ENCODE peak calls at places on chromosomes 1 and 21, in six cellular contexts. One of them, this sample, is unnamed.

GRCh38 chr21:39913651-39914145 is 46.5 kb downstream of the PCP4 start:
- DNase-seq in fibroblast of the aortic adventitia: no peak
- DNase-seq in PC-9: no peak
- DNase-seq in K562: no peak
- DNase-seq in astrocyte of the spinal cord: no peak
- DNase-seq in upper lobe of right lung: no peak
- DNase-seq in this sample: no peak

GRCh38 chr1:61092643-61093042 is 10.3 kb downstream of the NFIA start:
- DNase-seq in fibroblast of the aortic adventitia: no peak
- DNase-seq in PC-9: no peak
- DNase-seq in K562: no peak
- DNase-seq in astrocyte of the spinal cord: no peak
- DNase-seq in upper lobe of right lung: no peak
- DNase-seq in this sample: no peak

GRCh38 chr1:10939654-10940450 is 72.6 kb upstream of the TARDBP start:
- DNase-seq in fibroblast of the aortic adventitia: no peak
- DNase-seq in PC-9: no peak
- DNase-seq in K562: peak
- DNase-seq in astrocyte of the spinal cord: peak
- DNase-seq in upper lobe of right lung: no peak
- DNase-seq in this sample: peak

GRCh38 chr1:214102907-214103306 is 115.1 kb downstream of the PROX1 start:
- DNase-seq in fibroblast of the aortic adventitia: peak
- DNase-seq in PC-9: peak
- DNase-seq in K562: no peak
- DNase-seq in astrocyte of the spinal cord: peak
- DNase-seq in upper lobe of right lung: no peak
- DNase-seq in this sample: no peak

GRCh38 chr1:23696335-23696989 is 4.9 kb downstream of the RPL11 start:
- DNase-seq in fibroblast of the aortic adventitia: peak
- DNase-seq in PC-9: no peak
- DNase-seq in K562: no peak
- DNase-seq in astrocyte of the spinal cord: no peak
- DNase-seq in upper lobe of right lung: no peak
- DNase-seq in this sample: no peak

GRCh38 chr1:58401991-58402390 is 144.5 kb downstream of the OMA1 start:
- DNase-seq in fibroblast of the aortic adventitia: no peak
- DNase-seq in PC-9: no peak
- DNase-seq in K562: no peak
- DNase-seq in astrocyte of the spinal cord: no peak
- DNase-seq in upper lobe of right lung: no peak
- DNase-seq in this sample: no peak

GRCh38 chr1:47584249-47584648 is 146.4 kb downstream of the FOXD2 start:
- DNase-seq in fibroblast of the aortic adventitia: no peak
- DNase-seq in PC-9: no peak
- DNase-seq in K562: no peak
- DNase-seq in astrocyte of the spinal cord: no peak
- DNase-seq in upper lobe of right lung: no peak
- DNase-seq in this sample: no peak

GRCh38 chr1:38114633-38115032 is 68.0 kb upstream of the POU3F1 start:
- DNase-seq in fibroblast of the aortic adventitia: no peak
- DNase-seq in PC-9: no peak
- DNase-seq in K562: no peak
- DNase-seq in astrocyte of the spinal cord: no peak
- DNase-seq in upper lobe of right lung: no peak
- DNase-seq in this sample: no peak

GRCh38 chr1:207070811-207071210 is 17.7 kb downstream of the PFKFB2 start:
- DNase-seq in fibroblast of the aortic adventitia: no peak
- DNase-seq in PC-9: no peak
- DNase-seq in K562: no peak
- DNase-seq in astrocyte of the spinal cord: no peak
- DNase-seq in upper lobe of right lung: no peak
- DNase-seq in this sample: peak

GRCh38 chr1:205504311-205505075 is at the start of gene CDK18:
- DNase-seq in fibroblast of the aortic adventitia: no peak
- DNase-seq in PC-9: peak
- DNase-seq in K562: no peak
- DNase-seq in astrocyte of the spinal cord: no peak
- DNase-seq in upper lobe of right lung: peak
- DNase-seq in this sample: peak

GRCh38 chr1:233132445-233132844 is 163.1 kb downstream of the PCNX2 start:
- DNase-seq in fibroblast of the aortic adventitia: no peak
- DNase-seq in PC-9: no peak
- DNase-seq in K562: no peak
- DNase-seq in astrocyte of the spinal cord: no peak
- DNase-seq in upper lobe of right lung: no peak
- DNase-seq in this sample: no peak

GRCh38 chr21:14982336-14982735 is 82.5 kb downstream of the NRIP1 start:
- DNase-seq in fibroblast of the aortic adventitia: no peak
- DNase-seq in PC-9: no peak
- DNase-seq in K562: no peak
- DNase-seq in astrocyte of the spinal cord: no peak
- DNase-seq in upper lobe of right lung: no peak
- DNase-seq in this sample: no peak

GRCh38 chr1:66758247-66758755 is 6.0 kb downstream of the DYNLT5 start:
- DNase-seq in fibroblast of the aortic adventitia: no peak
- DNase-seq in PC-9: no peak
- DNase-seq in K562: peak
- DNase-seq in astrocyte of the spinal cord: no peak
- DNase-seq in upper lobe of right lung: no peak
- DNase-seq in this sample: peak

GRCh38 chr1:43953361-43953760 is 6.6 kb downstream of the IPO13 start:
- DNase-seq in fibroblast of the aortic adventitia: no peak
- DNase-seq in PC-9: no peak
- DNase-seq in K562: no peak
- DNase-seq in astrocyte of the spinal cord: no peak
- DNase-seq in upper lobe of right lung: no peak
- DNase-seq in this sample: no peak

GRCh38 chr1:246000638-246001015 is 506.5 kb downstream of the SMYD3 start:
- DNase-seq in fibroblast of the aortic adventitia: no peak
- DNase-seq in PC-9: no peak
- DNase-seq in K562: no peak
- DNase-seq in astrocyte of the spinal cord: peak
- DNase-seq in upper lobe of right lung: no peak
- DNase-seq in this sample: no peak

GRCh38 chr1:228081578-228082259 is 789 bp upstream of the ARF1 start:
- DNase-seq in fibroblast of the aortic adventitia: no peak
- DNase-seq in PC-9: no peak
- DNase-seq in K562: peak
- DNase-seq in astrocyte of the spinal cord: no peak
- DNase-seq in upper lobe of right lung: peak
- DNase-seq in this sample: peak

GRCh38 chr1:173405758-173406344 is 71.3 kb upstream of the PRDX6 start:
- DNase-seq in fibroblast of the aortic adventitia: peak
- DNase-seq in PC-9: peak
- DNase-seq in K562: no peak
- DNase-seq in astrocyte of the spinal cord: peak
- DNase-seq in upper lobe of right lung: no peak
- DNase-seq in this sample: no peak

GRCh38 chr1:30675761-30676160 is 47.6 kb downstream of the MATN1 start:
- DNase-seq in fibroblast of the aortic adventitia: peak
- DNase-seq in PC-9: no peak
- DNase-seq in K562: no peak
- DNase-seq in astrocyte of the spinal cord: peak
- DNase-seq in upper lobe of right lung: no peak
- DNase-seq in this sample: no peak

GRCh38 chr1:183039985-183040447 is 16.8 kb downstream of the LAMC1 start:
- DNase-seq in fibroblast of the aortic adventitia: peak
- DNase-seq in PC-9: no peak
- DNase-seq in K562: no peak
- DNase-seq in astrocyte of the spinal cord: peak
- DNase-seq in upper lobe of right lung: no peak
- DNase-seq in this sample: peak

GRCh38 chr21:42721341-42721824 is 68.0 kb downstream of the PDE9A start:
- DNase-seq in fibroblast of the aortic adventitia: peak
- DNase-seq in PC-9: no peak
- DNase-seq in K562: no peak
- DNase-seq in astrocyte of the spinal cord: no peak
- DNase-seq in upper lobe of right lung: no peak
- DNase-seq in this sample: no peak

GRCh38 chr1:207028884-207029283 is 3.7 kb downstream of the C1orf116 start:
- DNase-seq in fibroblast of the aortic adventitia: no peak
- DNase-seq in PC-9: no peak
- DNase-seq in K562: no peak
- DNase-seq in astrocyte of the spinal cord: no peak
- DNase-seq in upper lobe of right lung: no peak
- DNase-seq in this sample: no peak

GRCh38 chr1:4396571-4396970 is 257.8 kb upstream of the AJAP1 start:
- DNase-seq in fibroblast of the aortic adventitia: no peak
- DNase-seq in PC-9: no peak
- DNase-seq in K562: no peak
- DNase-seq in astrocyte of the spinal cord: no peak
- DNase-seq in upper lobe of right lung: no peak
- DNase-seq in this sample: no peak

GRCh38 chr1:157369808-157370521 is 182.3 kb downstream of the FCRL5 start:
- DNase-seq in fibroblast of the aortic adventitia: peak
- DNase-seq in PC-9: peak
- DNase-seq in K562: peak
- DNase-seq in astrocyte of the spinal cord: peak
- DNase-seq in upper lobe of right lung: no peak
- DNase-seq in this sample: peak

GRCh38 chr1:184059887-184060286 is 8.4 kb downstream of the TSEN15 start:
- DNase-seq in fibroblast of the aortic adventitia: no peak
- DNase-seq in PC-9: no peak
- DNase-seq in K562: no peak
- DNase-seq in astrocyte of the spinal cord: no peak
- DNase-seq in upper lobe of right lung: no peak
- DNase-seq in this sample: no peak

GRCh38 chr21:27196651-27197050 is 229.8 kb upstream of the ADAMTS5 start:
- DNase-seq in fibroblast of the aortic adventitia: no peak
- DNase-seq in PC-9: no peak
- DNase-seq in K562: no peak
- DNase-seq in astrocyte of the spinal cord: no peak
- DNase-seq in upper lobe of right lung: no peak
- DNase-seq in this sample: no peak

GRCh38 chr21:33668180-33668579 is 25.9 kb downstream of the ITSN1 start:
- DNase-seq in fibroblast of the aortic adventitia: peak
- DNase-seq in PC-9: no peak
- DNase-seq in K562: peak
- DNase-seq in astrocyte of the spinal cord: no peak
- DNase-seq in upper lobe of right lung: no peak
- DNase-seq in this sample: no peak

GRCh38 chr1:39174400-39175081 is 30.0 kb upstream of the MACF1 start:
- DNase-seq in fibroblast of the aortic adventitia: no peak
- DNase-seq in PC-9: no peak
- DNase-seq in K562: no peak
- DNase-seq in astrocyte of the spinal cord: no peak
- DNase-seq in upper lobe of right lung: no peak
- DNase-seq in this sample: no peak

GRCh38 chr1:39170731-39171375 is 33.6 kb upstream of the MACF1 start:
- DNase-seq in fibroblast of the aortic adventitia: no peak
- DNase-seq in PC-9: no peak
- DNase-seq in K562: peak
- DNase-seq in astrocyte of the spinal cord: no peak
- DNase-seq in upper lobe of right lung: no peak
- DNase-seq in this sample: no peak

GRCh38 chr1:39173995-39174380 is 30.5 kb upstream of the MACF1 start:
- DNase-seq in fibroblast of the aortic adventitia: peak
- DNase-seq in PC-9: no peak
- DNase-seq in K562: no peak
- DNase-seq in astrocyte of the spinal cord: no peak
- DNase-seq in upper lobe of right lung: no peak
- DNase-seq in this sample: no peak

GRCh38 chr1:39177641-39178040 is 26.9 kb upstream of the MACF1 start:
- DNase-seq in fibroblast of the aortic adventitia: no peak
- DNase-seq in PC-9: no peak
- DNase-seq in K562: no peak
- DNase-seq in astrocyte of the spinal cord: no peak
- DNase-seq in upper lobe of right lung: no peak
- DNase-seq in this sample: no peak

GRCh38 chr1:39173119-39173994 is 31.1 kb upstream of the MACF1 start:
- DNase-seq in fibroblast of the aortic adventitia: peak
- DNase-seq in PC-9: no peak
- DNase-seq in K562: no peak
- DNase-seq in astrocyte of the spinal cord: no peak
- DNase-seq in upper lobe of right lung: no peak
- DNase-seq in this sample: no peak
- TF ChIP-seq CTCF in fibroblast of the aortic adventitia: peak
- TF ChIP-seq CTCF in PC-9: no peak
- TF ChIP-seq CTCF in K562: peak
- TF ChIP-seq CTCF in astrocyte of the spinal cord: peak
- TF ChIP-seq CTCF in upper lobe of right lung: no peak
- TF ChIP-seq CTCF in this sample: no peak

DNA sequence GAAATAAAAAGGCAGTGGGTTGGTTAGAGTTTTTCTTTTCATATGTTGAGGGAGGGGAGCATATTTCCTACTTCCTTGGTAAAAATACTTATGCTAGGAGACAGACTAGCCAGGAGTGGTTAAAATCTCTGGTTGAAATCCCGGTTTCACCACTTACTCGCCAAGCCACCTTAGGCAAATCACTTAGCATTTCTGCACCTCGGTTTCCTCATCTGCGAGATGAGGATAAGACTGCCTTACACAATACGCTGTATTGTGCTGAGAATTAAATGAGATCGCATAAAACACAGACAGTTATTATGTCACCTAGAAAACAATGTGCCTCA is 1.4 kb downstream of the IFFO2 start:
- DNase-seq in fibroblast of the aortic adventitia: no peak
- DNase-seq in PC-9: no peak
- DNase-seq in K562: no peak
- DNase-seq in astrocyte of the spinal cord: no peak
- DNase-seq in upper lobe of right lung: no peak
- DNase-seq in this sample: peak
- H3K4me3 ChIP-seq in fibroblast of the aortic adventitia: peak
- H3K4me3 ChIP-seq in PC-9: peak
- H3K4me3 ChIP-seq in K562: no peak
- H3K4me3 ChIP-seq in astrocyte of the spinal cord: peak
- H3K4me3 ChIP-seq in upper lobe of right lung: peak
- H3K4me3 ChIP-seq in this sample: peak

DNA sequence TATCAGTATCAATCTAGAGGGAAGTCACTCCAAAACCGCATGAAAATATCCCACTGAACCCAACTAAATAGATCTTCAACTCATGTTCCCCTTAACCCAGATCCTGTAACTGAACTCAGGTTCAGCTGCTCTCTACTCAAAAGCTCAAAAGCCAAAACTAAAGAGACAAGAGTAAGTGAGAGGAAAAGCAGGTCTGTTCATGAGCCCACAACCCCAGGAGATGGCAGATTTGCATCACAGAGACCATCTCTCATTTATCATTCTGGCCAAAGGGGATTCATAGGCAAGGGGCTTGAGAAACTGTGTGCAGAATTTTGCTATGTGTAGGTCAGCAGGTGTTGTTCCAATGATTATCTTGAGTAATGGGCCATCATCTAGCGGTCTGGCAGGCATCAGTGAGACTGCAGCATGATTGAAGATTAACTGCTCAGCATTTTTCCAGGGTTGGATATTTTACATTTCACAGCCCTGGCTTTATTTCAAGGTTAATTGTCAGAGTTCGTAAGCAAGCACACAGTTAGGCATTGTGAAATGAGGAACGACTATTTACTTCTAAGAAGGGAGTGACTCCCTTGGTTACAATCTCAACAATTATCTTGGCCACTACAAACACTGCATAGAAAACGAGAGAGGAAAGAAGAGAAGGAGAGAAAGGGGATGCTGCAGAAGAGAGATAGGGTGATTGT is 1204.5 kb upstream of the TMPRSS15 start:
- DNase-seq in fibroblast of the aortic adventitia: no peak
- DNase-seq in PC-9: no peak
- DNase-seq in K562: peak
- DNase-seq in astrocyte of the spinal cord: no peak
- DNase-seq in upper lobe of right lung: no peak
- DNase-seq in this sample: no peak
- TF ChIP-seq CTCF in fibroblast of the aortic adventitia: no peak
- TF ChIP-seq CTCF in PC-9: no peak
- TF ChIP-seq CTCF in K562: no peak
- TF ChIP-seq CTCF in astrocyte of the spinal cord: no peak
- TF ChIP-seq CTCF in upper lobe of right lung: no peak
- TF ChIP-seq CTCF in this sample: no peak

GRCh38 chr1:68049941-68050878 is at the start of gene DIRAS3:
- DNase-seq in fibroblast of the aortic adventitia: peak
- DNase-seq in PC-9: peak
- DNase-seq in K562: peak
- DNase-seq in astrocyte of the spinal cord: peak
- DNase-seq in upper lobe of right lung: peak
- DNase-seq in this sample: no peak
- H3K4me3 ChIP-seq in fibroblast of the aortic adventitia: peak
- H3K4me3 ChIP-seq in PC-9: peak
- H3K4me3 ChIP-seq in K562: peak
- H3K4me3 ChIP-seq in astrocyte of the spinal cord: peak
- H3K4me3 ChIP-seq in upper lobe of right lung: peak
- H3K4me3 ChIP-seq in this sample: no peak

This sample was measured in GM12865.